ENCODE peak calls at places on chromosome 4, in eight cellular contexts. One of them, this sample, is unnamed.

GRCh38 chr4:153483432-153484418 is 17.6 kb downstream of the TMEM131L start:
- DNase-seq in non-pigmented ciliary epithelial cell: no peak
- DNase-seq in stromal cell of bone marrow: no peak
- DNase-seq in Jurkat, Clone E6-1: no peak
- DNase-seq in NCI-H146: no peak
- DNase-seq in AG09309: no peak
- DNase-seq in HS-5: no peak
- DNase-seq in K562: no peak
- DNase-seq in this sample: no peak

GRCh38 chr4:8904666-8905065 is 33.0 kb upstream of the HMX1 start:
- DNase-seq in stromal cell of bone marrow: no peak
- DNase-seq in K562: no peak
- DNase-seq in AG09309: no peak
- DNase-seq in NCI-H146: no peak
- DNase-seq in Jurkat, Clone E6-1: no peak
- DNase-seq in HS-5: no peak
- DNase-seq in non-pigmented ciliary epithelial cell: no peak
- DNase-seq in this sample: no peak

GRCh38 chr4:183898456-183898855 is 6.7 kb upstream of the STOX2 start:
- DNase-seq in HS-5: no peak
- DNase-seq in NCI-H146: no peak
- DNase-seq in K562: no peak
- DNase-seq in Jurkat, Clone E6-1: no peak
- DNase-seq in non-pigmented ciliary epithelial cell: no peak
- DNase-seq in stromal cell of bone marrow: no peak
- DNase-seq in AG09309: no peak
- DNase-seq in this sample: no peak

GRCh38 chr4:107896158-107896645 is 35.1 kb upstream of the CYP2U1 start:
- DNase-seq in stromal cell of bone marrow: peak
- DNase-seq in Jurkat, Clone E6-1: no peak
- DNase-seq in AG09309: peak
- DNase-seq in K562: no peak
- DNase-seq in non-pigmented ciliary epithelial cell: peak
- DNase-seq in NCI-H146: no peak
- DNase-seq in HS-5: peak
- DNase-seq in this sample: no peak

GRCh38 chr4:70703695-70704332 is 15.5 kb downstream of the UTP3 start:
- DNase-seq in K562: no peak
- DNase-seq in NCI-H146: peak
- DNase-seq in Jurkat, Clone E6-1: no peak
- DNase-seq in stromal cell of bone marrow: peak
- DNase-seq in AG09309: no peak
- DNase-seq in HS-5: no peak
- DNase-seq in non-pigmented ciliary epithelial cell: no peak
- DNase-seq in this sample: no peak

GRCh38 chr4:23878235-23878861 is 11.5 kb downstream of the PPARGC1A start:
- DNase-seq in K562: no peak
- DNase-seq in NCI-H146: no peak
- DNase-seq in Jurkat, Clone E6-1: no peak
- DNase-seq in HS-5: no peak
- DNase-seq in stromal cell of bone marrow: no peak
- DNase-seq in non-pigmented ciliary epithelial cell: no peak
- DNase-seq in AG09309: no peak
- DNase-seq in this sample: no peak

GRCh38 chr4:99054428-99054994 is 34.1 kb downstream of the ADH5 start:
- DNase-seq in non-pigmented ciliary epithelial cell: no peak
- DNase-seq in stromal cell of bone marrow: no peak
- DNase-seq in NCI-H146: no peak
- DNase-seq in K562: no peak
- DNase-seq in AG09309: no peak
- DNase-seq in Jurkat, Clone E6-1: no peak
- DNase-seq in HS-5: no peak
- DNase-seq in this sample: no peak

GRCh38 chr4:79540143-79540542 is 132.1 kb upstream of the GK2 start:
- DNase-seq in AG09309: no peak
- DNase-seq in Jurkat, Clone E6-1: no peak
- DNase-seq in HS-5: no peak
- DNase-seq in stromal cell of bone marrow: no peak
- DNase-seq in NCI-H146: peak
- DNase-seq in K562: no peak
- DNase-seq in non-pigmented ciliary epithelial cell: no peak
- DNase-seq in this sample: no peak

GRCh38 chr4:185914583-185915199 is 102.7 kb upstream of the SORBS2 start:
- DNase-seq in NCI-H146: no peak
- DNase-seq in AG09309: peak
- DNase-seq in HS-5: no peak
- DNase-seq in K562: no peak
- DNase-seq in non-pigmented ciliary epithelial cell: peak
- DNase-seq in Jurkat, Clone E6-1: no peak
- DNase-seq in stromal cell of bone marrow: peak
- DNase-seq in this sample: no peak

This sample was measured in Kasumi-1.